ENCODE peak calls at places on chromosomes 6 and 20, in four cellular contexts. One of them, this sample, is unnamed. For H3K9me1, the result is how much of the 10 kb centered on the place peaks cover.

GRCh38 chr6:105484238-105485161 is 81.6 kb upstream of the PREP start:
- DNase-seq in K562: peak
- DNase-seq in IMR-90: peak
- DNase-seq in endothelial cell of umbilical vein: peak
- DNase-seq in this sample: no peak

GRCh38 chr6:117495425-117495824 is 13.0 kb downstream of the DCBLD1 start:
- DNase-seq in K562: no peak
- DNase-seq in IMR-90: no peak
- DNase-seq in endothelial cell of umbilical vein: no peak
- DNase-seq in this sample: no peak

GRCh38 chr20:13613917-13614316 is 24.8 kb downstream of the TASP1 start:
- DNase-seq in K562: no peak
- DNase-seq in IMR-90: no peak
- DNase-seq in endothelial cell of umbilical vein: peak
- DNase-seq in this sample: no peak

GRCh38 chr6:168616807-168617756 is 176.1 kb downstream of the SMOC2 start:
- DNase-seq in K562: no peak
- DNase-seq in IMR-90: no peak
- DNase-seq in endothelial cell of umbilical vein: no peak
- DNase-seq in this sample: no peak

GRCh38 chr6:134175532-134176282 is 123.3 kb upstream of the SLC2A12 start:
- DNase-seq in K562: no peak
- DNase-seq in IMR-90: peak
- DNase-seq in endothelial cell of umbilical vein: peak
- DNase-seq in this sample: no peak

GRCh38 chr20:22797103-22797502 is 212.7 kb upstream of the FOXA2 start:
- DNase-seq in K562: no peak
- DNase-seq in IMR-90: peak
- DNase-seq in endothelial cell of umbilical vein: peak
- DNase-seq in this sample: no peak

GRCh38 chr6:163772701-163773100 is 358.2 kb downstream of the QKI start:
- DNase-seq in K562: no peak
- DNase-seq in IMR-90: no peak
- DNase-seq in endothelial cell of umbilical vein: no peak
- DNase-seq in this sample: no peak

GRCh38 chr6:52877168-52877567 is 32.3 kb downstream of the GSTA3 start:
- DNase-seq in K562: no peak
- DNase-seq in IMR-90: peak
- DNase-seq in endothelial cell of umbilical vein: no peak
- DNase-seq in this sample: peak

GRCh38 chr6:129614464-129614863 is 95.5 kb downstream of the ARHGAP18 start:
- DNase-seq in K562: no peak
- DNase-seq in IMR-90: no peak
- DNase-seq in endothelial cell of umbilical vein: no peak
- DNase-seq in this sample: no peak

GRCh38 chr6:42140051-42140450 is 2.4 kb downstream of the C6orf132 start:
- DNase-seq in K562: no peak
- DNase-seq in IMR-90: no peak
- DNase-seq in endothelial cell of umbilical vein: no peak
- DNase-seq in this sample: peak

GRCh38 chr20:1702288-1702687 is 44.7 kb upstream of the SIRPG start:
- DNase-seq in K562: no peak
- DNase-seq in IMR-90: no peak
- DNase-seq in endothelial cell of umbilical vein: no peak
- DNase-seq in this sample: no peak

GRCh38 chr20:45341939-45342862 is 6.0 kb downstream of the SDC4 start:
- DNase-seq in K562: peak
- DNase-seq in IMR-90: peak
- DNase-seq in endothelial cell of umbilical vein: peak
- DNase-seq in this sample: no peak

GRCh38 chr6:69729870-69730449 is 66.8 kb downstream of the LMBRD1 start:
- DNase-seq in K562: no peak
- DNase-seq in IMR-90: peak
- DNase-seq in endothelial cell of umbilical vein: peak
- DNase-seq in this sample: no peak

GRCh38 chr20:39083781-39084180 is 121.6 kb downstream of the DHX35 start:
- DNase-seq in K562: no peak
- DNase-seq in IMR-90: no peak
- DNase-seq in endothelial cell of umbilical vein: no peak
- DNase-seq in this sample: no peak

GRCh38 chr20:59831024-59831900 is 102.2 kb downstream of the SYCP2 start:
- DNase-seq in K562: no peak
- DNase-seq in IMR-90: no peak
- DNase-seq in endothelial cell of umbilical vein: no peak
- DNase-seq in this sample: peak

GRCh38 chr6:143485967-143486366 is 25.6 kb downstream of the FUCA2 start:
- DNase-seq in K562: no peak
- DNase-seq in IMR-90: peak
- DNase-seq in endothelial cell of umbilical vein: no peak
- DNase-seq in this sample: no peak

GRCh38 chr6:143629104-143630080 is 48.4 kb upstream of the PHACTR2 start:
- DNase-seq in K562: no peak
- DNase-seq in IMR-90: peak
- DNase-seq in endothelial cell of umbilical vein: no peak
- DNase-seq in this sample: no peak

GRCh38 chr6:163284151-163284550 is 130.4 kb upstream of the QKI start:
- DNase-seq in K562: no peak
- DNase-seq in IMR-90: no peak
- DNase-seq in endothelial cell of umbilical vein: peak
- DNase-seq in this sample: no peak

GRCh38 chr6:32178547-32179440 is 589 bp downstream of the RNF5 start:
- DNase-seq in K562: peak
- DNase-seq in IMR-90: no peak
- DNase-seq in endothelial cell of umbilical vein: peak
- DNase-seq in this sample: no peak

GRCh38 chr20:46978871-46979536 is 84.4 kb downstream of the EYA2 start:
- DNase-seq in K562: no peak
- DNase-seq in IMR-90: no peak
- DNase-seq in endothelial cell of umbilical vein: no peak
- DNase-seq in this sample: no peak

GRCh38 chr6:166629628-166630027 is 2.6 kb upstream of the RPS6KA2 start:
- DNase-seq in K562: no peak
- DNase-seq in IMR-90: peak
- DNase-seq in endothelial cell of umbilical vein: no peak
- DNase-seq in this sample: no peak

GRCh38 chr20:8532169-8532568 is 400.1 kb downstream of the PLCB1 start:
- DNase-seq in K562: no peak
- DNase-seq in IMR-90: no peak
- DNase-seq in endothelial cell of umbilical vein: no peak
- DNase-seq in this sample: no peak

GRCh38 chr6:143999406-143999805 is 8.7 kb downstream of the PLAGL1 start:
- DNase-seq in K562: no peak
- DNase-seq in IMR-90: peak
- DNase-seq in endothelial cell of umbilical vein: peak
- DNase-seq in this sample: peak

GRCh38 chr6:81215092-81215432 is 537.4 kb downstream of the TENT5A start:
- DNase-seq in K562: no peak
- DNase-seq in IMR-90: no peak
- DNase-seq in endothelial cell of umbilical vein: no peak
- DNase-seq in this sample: no peak

GRCh38 chr20:36861875-36862801 is 13.8 kb upstream of the TLDC2 start:
- DNase-seq in K562: peak
- DNase-seq in IMR-90: peak
- DNase-seq in endothelial cell of umbilical vein: peak
- DNase-seq in this sample: peak

DNA sequence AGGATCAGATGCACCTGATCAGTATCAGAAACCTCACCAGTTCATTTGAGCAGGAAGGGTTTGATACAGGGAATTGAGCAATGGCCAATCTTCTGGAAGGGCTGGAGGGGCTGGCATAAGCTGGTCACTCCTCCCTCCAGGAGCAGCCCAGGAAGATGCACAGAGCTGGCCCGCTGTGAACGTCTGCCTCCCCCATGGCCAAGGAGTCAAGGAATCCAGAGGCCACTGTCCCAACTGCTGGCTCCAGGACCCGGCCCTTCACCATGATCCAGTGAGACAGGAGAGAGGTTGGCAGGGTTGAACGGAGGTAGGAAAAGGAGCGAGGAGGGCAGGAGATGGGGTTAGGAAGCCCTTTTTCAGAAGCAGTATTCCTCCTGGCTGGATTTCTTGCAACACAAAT is 113.9 kb upstream of the CST7 start:
- DNase-seq in K562: no peak
- DNase-seq in IMR-90: no peak
- DNase-seq in endothelial cell of umbilical vein: no peak
- DNase-seq in this sample: no peak
- H3K9me1 ChIP-seq in K562: under half
- H3K9me1 ChIP-seq in IMR-90: under half
- H3K9me1 ChIP-seq in endothelial cell of umbilical vein: under half
- H3K9me1 ChIP-seq in this sample: under half

GRCh38 chr20:48829940-48830339 is 2.1 kb upstream of the PREX1 start:
- DNase-seq in K562: no peak
- DNase-seq in IMR-90: no peak
- DNase-seq in endothelial cell of umbilical vein: no peak
- DNase-seq in this sample: no peak
- H3K9me1 ChIP-seq in K562: under half
- H3K9me1 ChIP-seq in IMR-90: under half
- H3K9me1 ChIP-seq in endothelial cell of umbilical vein: under half
- H3K9me1 ChIP-seq in this sample: under half

GRCh38 chr6:98292812-98293211 is 541.6 kb upstream of the POU3F2 start:
- DNase-seq in K562: no peak
- DNase-seq in IMR-90: no peak
- DNase-seq in endothelial cell of umbilical vein: no peak
- DNase-seq in this sample: no peak

GRCh38 chr6:98295776-98296175 is 538.6 kb upstream of the POU3F2 start:
- DNase-seq in K562: no peak
- DNase-seq in IMR-90: no peak
- DNase-seq in endothelial cell of umbilical vein: no peak
- DNase-seq in this sample: no peak
- H3K9me1 ChIP-seq in K562: under half
- H3K9me1 ChIP-seq in IMR-90: under half
- H3K9me1 ChIP-seq in endothelial cell of umbilical vein: under half
- H3K9me1 ChIP-seq in this sample: under half

GRCh38 chr6:90296346-90297123 is at the start of gene BACH2:
- DNase-seq in K562: peak
- DNase-seq in IMR-90: peak
- DNase-seq in endothelial cell of umbilical vein: peak
- DNase-seq in this sample: no peak
- H3K9me1 ChIP-seq in K562: under half
- H3K9me1 ChIP-seq in IMR-90: under half
- H3K9me1 ChIP-seq in endothelial cell of umbilical vein: under half
- H3K9me1 ChIP-seq in this sample: under half

GRCh38 chr6:50836231-50836630 is 17.6 kb downstream of the TFAP2B start:
- DNase-seq in K562: no peak
- DNase-seq in IMR-90: no peak
- DNase-seq in endothelial cell of umbilical vein: no peak
- DNase-seq in this sample: no peak

GRCh38 chr6:50834929-50835328 is 16.3 kb downstream of the TFAP2B start:
- DNase-seq in K562: no peak
- DNase-seq in IMR-90: no peak
- DNase-seq in endothelial cell of umbilical vein: no peak
- DNase-seq in this sample: no peak

GRCh38 chr6:50840814-50841192 is 22.1 kb downstream of the TFAP2B start:
- DNase-seq in K562: no peak
- DNase-seq in IMR-90: no peak
- DNase-seq in endothelial cell of umbilical vein: no peak
- DNase-seq in this sample: no peak

GRCh38 chr6:50840112-50840813 is 21.6 kb downstream of the TFAP2B start:
- DNase-seq in K562: no peak
- DNase-seq in IMR-90: no peak
- DNase-seq in endothelial cell of umbilical vein: no peak
- DNase-seq in this sample: no peak

GRCh38 chr6:50837589-50838445 is 19.1 kb downstream of the TFAP2B start:
- DNase-seq in K562: no peak
- DNase-seq in IMR-90: no peak
- DNase-seq in endothelial cell of umbilical vein: no peak
- DNase-seq in this sample: no peak
- H3K9me1 ChIP-seq in K562: under half
- H3K9me1 ChIP-seq in IMR-90: under half
- H3K9me1 ChIP-seq in endothelial cell of umbilical vein: under half
- H3K9me1 ChIP-seq in this sample: under half

DNA sequence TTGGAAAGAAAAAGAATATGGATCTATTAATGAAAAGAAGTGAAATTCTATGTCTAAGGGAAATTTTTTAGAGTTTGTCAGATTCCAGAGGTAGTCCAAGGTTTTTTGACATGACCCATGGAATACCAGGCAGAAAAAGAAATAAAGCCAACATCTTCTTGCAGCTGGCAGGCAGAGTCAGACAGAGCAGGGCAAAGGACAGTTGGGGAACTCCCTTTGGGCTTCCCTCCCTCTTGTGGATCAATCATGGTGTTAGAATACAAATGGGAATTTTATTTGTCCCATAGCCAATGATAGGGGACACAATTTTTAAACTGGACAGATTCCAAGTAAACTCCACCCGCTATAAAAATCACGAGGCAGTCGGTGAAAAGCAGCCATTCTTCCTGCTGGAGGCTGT is 92.1 kb upstream of the TAB2 start:
- DNase-seq in K562: no peak
- DNase-seq in IMR-90: no peak
- DNase-seq in endothelial cell of umbilical vein: no peak
- DNase-seq in this sample: no peak
- H3K9me1 ChIP-seq in K562: under half
- H3K9me1 ChIP-seq in IMR-90: under half
- H3K9me1 ChIP-seq in endothelial cell of umbilical vein: under half
- H3K9me1 ChIP-seq in this sample: under half

This sample was measured in keratinocyte.